ENCODE peak calls at places on chromosomes 7 and 10, in four cellular contexts. G is HL-60, E is GM12878, B is K562. V is an unnamed sample.

GRCh38 chr10:65570143-65571010 is 1355.5 kb upstream of the LRRTM3 start:
- DNase-seq in E (no peak), G (no peak), B (no peak), V (no peak)

GRCh38 chr7:32496052-32496813 is 944 bp downstream of the AVL9 start:
- DNase-seq in B (peak), E (no peak), G (no peak), V (no peak)

GRCh38 chr7:29077854-29078253 is 68.5 kb downstream of the CPVL start:
- DNase-seq in G (no peak), E (no peak), B (no peak), V (no peak)

GRCh38 chr10:66180651-66181318 is 745.1 kb upstream of the LRRTM3 start:
- DNase-seq in G (peak), E (peak), B (peak), V (peak)

GRCh38 chr10:76086571-76087260 is 655.3 kb downstream of the LRMDA start:
- DNase-seq in G (no peak), B (peak), E (peak), V (no peak)

GRCh38 chr10:122387572-122387971 is 13.1 kb downstream of the PLEKHA1 start:
- DNase-seq in G (no peak), B (no peak), E (no peak), V (no peak)

GRCh38 chr10:103510046-103510685 is 16.7 kb downstream of the NEURL1 start:
- DNase-seq in E (no peak), G (no peak), B (no peak), V (no peak)

GRCh38 chr10:8049151-8049873 is 5.2 kb upstream of the GATA3 start:
- DNase-seq in B (no peak), G (no peak), E (no peak), V (no peak)

GRCh38 chr7:108181073-108181985 is 51.2 kb upstream of the LAMB4 start:
- DNase-seq in E (peak), B (peak), G (no peak), V (no peak)

GRCh38 chr7:73851410-73852338 is 9.3 kb upstream of the TMEM270 start:
- DNase-seq in B (peak), G (no peak), E (peak), V (no peak)

GRCh38 chr7:28354601-28355062 is 57.7 kb upstream of the CREB5 start:
- DNase-seq in B (no peak), G (no peak), E (no peak), V (no peak)

GRCh38 chr7:119664601-119665000 is 608.4 kb upstream of the KCND2 start:
- DNase-seq in G (no peak), B (no peak), E (no peak), V (no peak)

GRCh38 chr10:122044713-122045112 is 55.8 kb downstream of the TACC2 start:
- DNase-seq in B (no peak), E (no peak), G (no peak), V (no peak)

GRCh38 chr10:23186697-23187096 is 5.4 kb upstream of the PTF1A start:
- DNase-seq in G (no peak), B (no peak), E (no peak), V (no peak)

GRCh38 chr7:155985518-155986427 is 173.5 kb upstream of the SHH start:
- DNase-seq in E (no peak), B (no peak), G (no peak), V (no peak)

GRCh38 chr7:129610709-129611245 is 743 bp upstream of the NRF1 start:
- DNase-seq in E (no peak), B (no peak), G (no peak), V (no peak)

GRCh38 chr7:24349339-24349738 is 65.3 kb downstream of the NPY start:
- DNase-seq in G (no peak), E (no peak), B (no peak), V (no peak)

GRCh38 chr7:134946260-134946659 is 40.0 kb upstream of the AGBL3 start:
- DNase-seq in B (no peak), E (no peak), G (no peak), V (no peak)

GRCh38 chr10:49624629-49625028 is 10.8 kb downstream of the CHAT start:
- DNase-seq in G (no peak), E (no peak), B (no peak), V (no peak)

GRCh38 chr10:35274511-35275060 is 61.7 kb upstream of the CCNY start:
- DNase-seq in B (no peak), E (no peak), G (no peak), V (no peak)

GRCh38 chr10:44036425-44036824 is 348.5 kb downstream of the CXCL12 start:
- DNase-seq in E (no peak), B (no peak), G (no peak), V (no peak)

GRCh38 chr10:100744980-100745881 is at the start of gene PAX2:
- DNase-seq in E (no peak), G (no peak), B (peak), V (no peak)

GRCh38 chr10:100744136-100744979 is 1.0 kb upstream of the PAX2 start:
- DNase-seq in G (no peak), B (no peak), E (no peak), V (no peak)

GRCh38 chr10:100742936-100743335 is 2.4 kb upstream of the PAX2 start:
- DNase-seq in G (no peak), B (no peak), E (no peak), V (no peak)

GRCh38 chr10:100742067-100742771 is 3.2 kb upstream of the PAX2 start:
- DNase-seq in B (no peak), E (no peak), G (no peak), V (no peak)

DNA sequence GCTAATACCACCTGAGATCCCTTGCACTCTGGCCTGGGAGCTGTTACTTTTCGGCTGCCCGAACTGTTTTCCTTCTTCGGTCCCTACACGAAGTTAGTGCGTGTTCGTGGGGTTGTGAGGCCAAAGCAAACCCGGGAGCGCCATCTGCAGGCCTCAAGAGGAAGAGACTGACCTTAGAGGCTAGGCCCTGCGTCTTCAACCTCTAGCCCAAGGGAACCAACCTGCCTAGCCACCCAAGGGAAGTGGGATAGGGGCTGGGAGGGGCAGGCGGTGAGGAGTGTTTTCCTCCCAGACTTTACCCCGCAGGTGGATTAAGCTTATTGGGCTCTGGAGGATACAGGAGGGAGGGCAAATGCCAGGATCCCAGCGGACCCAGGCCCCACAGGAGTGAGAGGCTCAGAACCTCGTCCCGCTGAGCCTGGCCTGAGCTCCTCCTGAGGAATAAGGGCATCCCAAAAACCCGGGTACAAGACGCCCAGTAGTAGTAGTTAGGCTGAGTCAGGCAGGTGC is 1.7 kb upstream of the PAX2 start:
- DNase-seq in E (no peak), G (peak), B (peak), V (no peak)
- TF ChIP-seq SPI1 in E (no peak), G (no peak), B (no peak), V (no peak)

DNA sequence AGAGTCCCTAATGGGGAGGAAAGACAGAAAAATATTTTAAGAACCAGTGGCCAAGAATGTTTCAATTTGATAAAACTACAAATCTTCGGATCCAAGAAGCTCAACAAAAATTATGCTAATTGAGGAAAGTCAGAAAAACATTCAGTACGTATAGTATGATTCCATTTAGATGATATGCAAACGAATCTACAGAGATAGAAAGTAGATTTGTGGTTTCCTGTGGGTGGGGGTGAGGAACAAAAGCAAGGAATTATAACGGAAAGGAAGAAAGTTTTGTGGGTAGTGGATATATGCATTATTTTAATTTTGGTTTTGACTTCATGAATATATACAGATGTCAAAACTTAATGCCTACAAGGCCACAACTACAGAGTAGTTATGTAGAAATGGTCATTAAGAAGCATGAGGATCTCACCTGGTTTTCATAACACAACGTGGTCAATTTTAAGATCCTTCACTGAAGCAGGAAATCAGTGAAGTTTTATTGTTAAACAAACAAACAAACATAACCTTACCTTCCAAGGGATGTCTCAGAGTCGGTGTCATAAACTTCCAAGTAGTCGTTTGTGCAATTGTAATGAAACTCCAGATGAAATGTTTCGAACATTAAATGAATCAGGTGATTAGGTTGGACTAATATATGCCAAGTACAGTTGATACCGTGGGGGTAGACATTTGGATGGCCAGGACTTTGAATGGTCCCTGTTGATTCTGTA is 61.9 kb downstream of the CUBN start:
- DNase-seq in G (no peak), E (no peak), B (no peak), V (no peak)
- TF ChIP-seq POLR2AphosphoS5 in G (no peak), E (no peak), B (no peak), V (no peak)

GRCh38 chr7:91193141-91193540 is 71.1 kb upstream of the FZD1 start:
- DNase-seq in E (no peak), G (no peak), B (no peak), V (no peak)

GRCh38 chr7:91194841-91195240 is 69.4 kb upstream of the FZD1 start:
- DNase-seq in B (no peak), G (no peak), E (no peak), V (no peak)

GRCh38 chr7:91196058-91196457 is 68.2 kb upstream of the FZD1 start:
- DNase-seq in E (no peak), G (no peak), B (no peak), V (no peak)

GRCh38 chr7:91201731-91202130 is 62.5 kb upstream of the FZD1 start:
- DNase-seq in E (no peak), G (no peak), B (no peak), V (no peak)

GRCh38 chr7:91198371-91198770 is 65.9 kb upstream of the FZD1 start:
- DNase-seq in E (no peak), B (no peak), G (no peak), V (no peak)
- TF ChIP-seq SPI1 in E (no peak), B (no peak), G (no peak), V (no peak)

GRCh38 chr7:99955247-99955646 is 20.6 kb downstream of the AZGP1 start:
- DNase-seq in E (no peak), B (no peak), G (no peak), V (no peak)

GRCh38 chr7:99949645-99950228 is 20.3 kb upstream of the GJC3 start:
- DNase-seq in E (no peak), G (no peak), B (no peak), V (no peak)

GRCh38 chr7:99958564-99959227 is 17.1 kb downstream of the AZGP1 start:
- DNase-seq in B (no peak), G (no peak), E (no peak), V (no peak)

DNA sequence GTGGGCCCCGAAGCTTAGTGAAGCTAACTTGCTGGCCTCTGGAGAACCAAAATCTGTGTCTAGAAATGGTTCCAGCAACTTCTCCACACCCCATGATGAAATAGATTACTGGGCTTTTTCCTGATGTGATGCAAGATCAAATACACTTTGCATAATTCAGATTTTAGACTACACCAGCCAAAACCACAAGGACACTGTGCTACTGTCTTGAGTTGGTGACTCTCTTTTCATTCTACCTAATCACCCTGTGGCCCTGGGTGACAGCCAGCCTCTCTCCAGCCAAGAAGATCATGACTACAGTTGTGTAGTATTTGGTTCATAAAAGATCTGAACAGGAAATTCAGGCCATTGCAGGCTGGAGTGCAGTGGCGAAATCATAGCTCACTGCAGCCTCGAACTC is 22.2 kb downstream of the AZGP1 start:
- DNase-seq in G (peak), E (no peak), B (no peak), V (no peak)
- TF ChIP-seq POLR2AphosphoS5 in G (no peak), E (no peak), B (no peak), V (no peak)

GRCh38 chr10:94149702-94150101 is 156.0 kb downstream of the PLCE1 start:
- DNase-seq in E (no peak), B (no peak), G (no peak), V (no peak)
- TF ChIP-seq SPI1 in E (no peak), B (no peak), G (no peak), V (no peak)

DNA sequence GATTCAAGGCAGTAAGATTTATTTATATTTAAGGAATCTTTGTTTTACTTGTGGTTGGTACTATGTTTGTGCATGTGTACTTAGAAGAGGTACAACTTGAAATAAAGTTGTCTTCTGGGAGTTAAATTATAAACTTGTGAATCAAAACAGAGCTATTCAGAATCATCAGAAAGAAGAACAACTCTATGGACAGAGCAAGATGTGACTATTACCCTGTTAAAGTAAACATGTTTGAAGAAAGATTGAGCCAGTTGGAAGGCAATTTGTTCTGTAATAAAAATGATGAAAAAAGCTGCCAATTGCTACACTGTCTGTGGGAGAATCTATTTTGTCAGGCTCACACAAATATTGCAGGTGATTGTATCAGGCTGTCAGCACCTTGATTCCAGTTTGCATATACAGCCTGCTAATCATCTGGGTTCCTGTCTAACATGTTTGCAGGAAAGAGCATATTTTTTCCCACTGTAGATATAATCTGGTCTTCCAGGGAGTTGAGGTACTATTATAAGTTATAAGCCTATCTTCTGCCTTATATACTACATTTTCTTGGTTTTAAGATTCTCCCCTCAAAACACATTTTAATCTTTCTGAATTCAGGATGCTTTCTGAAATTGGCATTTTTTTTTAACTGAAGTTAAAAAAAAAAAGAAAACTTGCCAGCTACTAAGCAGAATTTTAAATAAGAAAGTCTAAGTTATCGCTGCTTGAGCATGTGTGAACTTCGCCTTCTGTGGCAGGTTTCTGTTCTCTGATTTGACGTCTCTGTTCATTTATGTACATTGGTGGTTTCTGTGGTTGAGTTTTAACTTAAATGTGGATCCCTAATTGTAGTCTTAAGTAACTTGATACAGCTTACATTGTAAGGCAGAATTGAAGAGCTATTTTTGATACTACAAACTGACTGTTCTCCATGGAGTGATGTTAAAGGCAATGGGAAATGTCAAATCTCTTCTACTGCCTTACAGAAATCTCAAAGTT is 46.0 kb downstream of the ZNRF2 start:
- DNase-seq in G (peak), B (no peak), E (peak), V (no peak)
- TF ChIP-seq POLR2AphosphoS5 in G (no peak), B (no peak), E (no peak), V (no peak)

GRCh38 chr7:7967909-7968543 is 570 bp upstream of the GLCCI1 start:
- DNase-seq in E (no peak), G (no peak), B (no peak), V (no peak)

GRCh38 chr7:7962851-7963250 is 5.7 kb upstream of the GLCCI1 start:
- DNase-seq in E (no peak), B (no peak), G (no peak), V (no peak)

GRCh38 chr7:7966141-7966734 is 2.4 kb upstream of the GLCCI1 start:
- DNase-seq in B (no peak), E (no peak), G (no peak), V (no peak)

GRCh38 chr7:7964250-7964649 is 4.3 kb upstream of the GLCCI1 start:
- DNase-seq in G (no peak), B (no peak), E (no peak), V (no peak)

DNA sequence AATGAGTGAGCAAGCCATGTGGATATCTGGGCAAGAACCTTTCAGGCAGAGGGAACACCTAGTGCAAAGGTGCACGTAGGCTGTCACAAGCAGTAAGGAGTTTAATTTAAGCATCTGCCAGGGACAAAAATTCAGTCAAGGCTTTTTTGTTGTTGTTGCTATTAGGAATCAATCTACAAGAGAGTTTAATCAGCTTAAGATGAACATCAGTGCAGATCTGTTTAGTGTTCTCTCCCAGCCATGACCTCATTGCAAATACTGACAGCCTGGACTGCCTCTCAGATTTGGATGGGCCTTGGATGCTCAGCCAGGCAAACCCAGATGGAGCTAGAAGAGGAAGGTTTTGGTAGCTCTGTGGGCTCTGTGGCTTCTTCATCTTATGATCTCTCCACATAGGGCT is 3.3 kb upstream of the GLCCI1 start:
- DNase-seq in B (no peak), E (no peak), G (no peak), V (no peak)
- TF ChIP-seq SPI1 in B (no peak), E (no peak), G (no peak), V (no peak)

V was measured in GM12891.